ENCODE peak calls at places on chromosomes 16 and 17, in seven cellular contexts. B is RWPE2; D is uterus; I is CD8-positive, alpha-beta T cell; Q is AG04450; T is thoracic aorta; H is fibroblast of mammary gland. J is an unnamed sample.

GRCh38 chr17:71163121-71163812 is 957.6 kb upstream of the SOX9 start:
- DNase-seq in H (no peak), B (no peak), I (no peak), T (no peak), D (no peak), Q (no peak), J (no peak)

GRCh38 chr16:19876501-19877059 is 8.1 kb downstream of the GPRC5B start:
- DNase-seq in D (no peak), H (no peak), Q (no peak), I (no peak), T (no peak), B (no peak), J (no peak)

GRCh38 chr16:50796829-50797228 is 54.9 kb downstream of the CYLD start:
- DNase-seq in D (no peak), H (no peak), T (no peak), Q (no peak), B (no peak), I (no peak), J (no peak)

GRCh38 chr17:11953924-11954323 is 43.4 kb downstream of the ZNF18 start:
- DNase-seq in H (no peak), Q (no peak), B (no peak), I (no peak), T (no peak), D (no peak), J (no peak)

GRCh38 chr16:3183445-3184139 is 4.4 kb upstream of the OR1F1 start:
- DNase-seq in B (no peak), T (no peak), H (no peak), Q (no peak), I (no peak), D (no peak), J (no peak)

GRCh38 chr16:28897826-28898225 is 19.5 kb downstream of the ATP2A1 start:
- DNase-seq in I (no peak), B (no peak), Q (no peak), T (no peak), D (no peak), H (no peak), J (no peak)

GRCh38 chr17:7443499-7444485 is 1.1 kb upstream of the CHRNB1 start:
- DNase-seq in D (no peak), B (no peak), Q (no peak), T (no peak), I (no peak), H (peak), J (no peak)

GRCh38 chr16:78877114-78877513 is 723.4 kb downstream of the MAF start:
- DNase-seq in Q (no peak), B (no peak), H (no peak), T (no peak), D (no peak), I (no peak), J (no peak)

GRCh38 chr17:732788-733720 is 658 bp downstream of the TLCD3A start:
- DNase-seq in I (peak), B (no peak), H (peak), T (no peak), D (peak), Q (no peak), J (no peak)

GRCh38 chr17:74125160-74125559 is 78.3 kb upstream of the RPL38 start:
- DNase-seq in H (no peak), D (no peak), B (no peak), Q (no peak), I (no peak), T (no peak), J (no peak)

GRCh38 chr17:50037321-50038107 is 18.4 kb upstream of the ITGA3 start:
- DNase-seq in D (peak), I (no peak), B (no peak), H (peak), Q (no peak), T (peak), J (no peak)

GRCh38 chr17:72624652-72625051 is 467.8 kb downstream of the SLC39A11 start:
- DNase-seq in B (no peak), T (no peak), D (no peak), Q (no peak), H (no peak), I (no peak), J (no peak)

GRCh38 chr16:27475561-27475960 is 73.6 kb downstream of the IL21R start:
- DNase-seq in Q (peak), B (no peak), T (no peak), H (peak), I (no peak), D (no peak), J (peak)

GRCh38 chr17:1573932-1574696 is 11.5 kb upstream of the PITPNA start:
- DNase-seq in I (peak), Q (peak), B (peak), D (peak), T (peak), H (peak), J (no peak)

GRCh38 chr17:35577826-35578194 is 561 bp downstream of the PEX12 start:
- DNase-seq in T (no peak), Q (no peak), I (no peak), H (peak), D (no peak), B (no peak), J (no peak)

GRCh38 chr17:70855401-70856054 is 686.2 kb downstream of the KCNJ2 start:
- DNase-seq in I (no peak), Q (peak), D (no peak), T (no peak), B (no peak), H (peak), J (no peak)

DNA sequence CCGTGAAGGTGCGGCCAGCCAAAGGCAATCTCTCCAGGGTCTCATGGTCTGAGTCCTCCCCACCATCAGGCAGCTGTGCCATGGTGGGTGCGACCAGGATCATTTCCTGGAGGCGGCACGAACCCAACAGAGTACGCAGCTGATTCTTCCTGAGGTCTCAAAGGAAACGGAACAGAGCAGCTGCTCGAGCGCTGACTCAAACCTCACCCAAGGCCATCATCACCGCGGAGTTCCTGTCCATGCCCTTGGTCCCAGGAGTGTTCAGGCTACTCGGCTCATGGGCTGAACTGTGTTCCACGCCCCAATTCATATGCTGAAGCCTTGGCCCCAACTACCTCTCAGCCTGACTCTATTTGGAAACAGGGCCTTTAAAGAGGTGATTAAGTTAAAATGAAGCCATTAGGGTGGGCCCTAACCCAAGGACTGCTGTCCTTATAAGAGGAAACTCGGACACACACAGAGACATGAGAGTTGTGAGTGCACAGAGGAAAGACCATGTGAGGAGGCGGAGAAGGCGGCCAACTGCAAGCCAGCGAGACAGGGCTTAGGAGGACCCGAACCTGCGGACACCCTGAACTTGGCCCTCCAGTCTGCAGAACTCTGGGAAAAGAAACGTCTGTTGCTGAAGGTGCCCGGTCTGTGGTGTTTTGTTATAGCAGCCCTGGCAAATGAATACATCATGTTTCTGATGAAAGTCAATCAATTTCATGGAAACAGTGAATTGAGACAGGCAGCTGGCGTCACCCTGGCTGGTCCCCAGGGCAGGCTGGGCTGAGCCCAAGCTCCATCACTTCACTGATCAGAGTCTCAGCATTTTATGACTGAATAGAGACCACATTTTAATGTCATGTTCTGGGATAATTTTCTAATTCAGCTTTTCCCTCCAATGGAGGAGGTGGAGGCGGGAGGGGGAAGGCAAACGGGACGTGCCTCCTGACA is 13.7 kb downstream of the MXRA7 start:
- DNase-seq in T (no peak), Q (no peak), I (no peak), B (no peak), D (no peak), H (peak), J (no peak)
- H3K4me3 ChIP-seq in T (peak), Q (no peak), I (no peak), B (no peak), D (no peak), H (no peak), J (no peak)

DNA sequence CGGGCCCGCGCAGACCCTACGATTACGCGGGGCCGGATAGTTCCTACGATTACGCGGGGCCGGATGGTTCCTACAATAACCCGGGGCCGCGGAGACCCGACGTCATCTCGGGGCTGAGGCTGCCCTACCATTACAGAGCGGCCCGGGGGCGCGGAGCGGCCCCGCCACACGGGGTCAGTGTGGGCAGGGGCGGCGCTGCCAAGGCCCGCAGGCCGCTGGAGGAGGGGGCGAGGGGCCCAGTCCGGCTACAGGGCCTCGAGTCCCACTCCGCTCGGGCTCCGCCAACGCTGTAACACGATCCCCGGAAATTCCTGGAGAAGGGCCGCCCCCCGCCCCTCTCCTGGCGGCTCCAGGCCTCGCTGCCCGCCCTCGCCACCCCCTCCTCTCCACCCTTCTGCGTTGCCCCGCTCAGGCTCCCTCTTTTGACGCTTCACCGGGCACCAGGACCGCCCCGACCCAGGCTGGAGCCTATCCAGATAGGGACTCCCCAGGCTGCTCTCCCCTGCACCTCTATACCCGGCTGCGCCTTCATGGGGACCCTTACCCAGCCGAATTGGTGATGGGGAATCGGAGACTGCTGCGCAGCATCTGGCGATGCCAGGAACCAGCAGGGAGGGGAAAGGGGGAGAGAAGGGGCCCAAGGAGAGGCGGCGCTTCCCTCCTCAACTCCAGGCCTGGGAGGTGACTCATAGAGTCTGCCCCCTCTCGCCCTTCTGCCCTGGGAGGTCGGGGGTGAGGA is at the start of gene RAB34:
- DNase-seq in I (peak), T (peak), B (peak), Q (peak), D (peak), H (peak), J (no peak)
- TF ChIP-seq CTCF in I (no peak), T (peak), B (peak), Q (peak), D (peak), H (no peak), J (peak)

GRCh38 chr16:66438536-66438935 is 11.4 kb downstream of the BEAN1 start:
- DNase-seq in D (no peak), T (no peak), Q (no peak), B (no peak), H (no peak), I (no peak), J (no peak)

GRCh38 chr16:66437391-66437945 is 10.4 kb downstream of the BEAN1 start:
- DNase-seq in T (no peak), I (no peak), B (no peak), D (no peak), Q (no peak), H (no peak), J (no peak)

GRCh38 chr16:66440271-66440802 is 13.2 kb downstream of the BEAN1 start:
- DNase-seq in I (no peak), Q (no peak), D (no peak), H (no peak), T (no peak), B (no peak), J (no peak)

GRCh38 chr16:66440970-66441369 is 13.9 kb downstream of the BEAN1 start:
- DNase-seq in H (no peak), D (no peak), I (no peak), B (no peak), T (no peak), Q (no peak), J (no peak)

DNA sequence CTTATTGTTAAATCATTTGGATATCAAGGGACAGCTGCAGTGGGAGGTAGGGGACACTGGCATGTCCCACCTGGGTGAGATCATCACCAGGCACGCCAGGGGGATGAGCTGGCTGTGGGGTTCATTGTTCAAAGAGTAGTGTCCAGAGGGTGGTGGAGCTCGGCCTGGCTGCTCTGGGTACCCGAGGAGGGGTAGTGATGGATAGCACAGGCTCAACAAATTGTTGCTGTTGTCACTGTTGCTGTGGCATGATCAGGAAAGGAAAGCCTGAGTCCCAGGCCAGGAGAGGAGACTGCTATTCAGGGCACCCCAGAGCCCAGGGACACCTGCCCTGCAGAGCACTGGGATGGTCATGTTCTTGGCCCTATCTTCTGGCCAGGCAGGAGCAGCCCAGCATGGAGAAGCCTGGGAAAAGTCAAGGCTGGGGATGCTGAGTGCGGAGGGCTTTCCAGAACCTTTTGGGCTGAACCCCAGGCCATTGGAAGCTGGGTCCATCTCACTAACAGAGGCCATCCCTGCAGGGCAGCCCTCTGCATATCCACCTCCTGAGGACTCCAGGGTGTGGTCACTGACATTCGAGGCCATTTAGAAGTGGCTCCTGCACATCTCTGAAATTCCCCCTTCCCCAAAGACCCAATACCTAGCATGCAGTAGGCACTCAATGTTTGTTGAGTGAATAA is 12.1 kb downstream of the BEAN1 start:
- DNase-seq in D (no peak), B (no peak), I (no peak), H (no peak), T (no peak), Q (no peak), J (no peak)
- H3K4me3 ChIP-seq in D (no peak), B (no peak), I (no peak), H (no peak), T (no peak), Q (no peak), J (no peak)

GRCh38 chr16:86680137-86680536 is 101.8 kb downstream of the FOXL1 start:
- DNase-seq in D (no peak), T (no peak), Q (peak), B (no peak), I (no peak), H (peak), J (peak)
- TF ChIP-seq CTCF in D (no peak), T (no peak), Q (no peak), B (no peak), I (no peak), H (no peak), J (no peak)

DNA sequence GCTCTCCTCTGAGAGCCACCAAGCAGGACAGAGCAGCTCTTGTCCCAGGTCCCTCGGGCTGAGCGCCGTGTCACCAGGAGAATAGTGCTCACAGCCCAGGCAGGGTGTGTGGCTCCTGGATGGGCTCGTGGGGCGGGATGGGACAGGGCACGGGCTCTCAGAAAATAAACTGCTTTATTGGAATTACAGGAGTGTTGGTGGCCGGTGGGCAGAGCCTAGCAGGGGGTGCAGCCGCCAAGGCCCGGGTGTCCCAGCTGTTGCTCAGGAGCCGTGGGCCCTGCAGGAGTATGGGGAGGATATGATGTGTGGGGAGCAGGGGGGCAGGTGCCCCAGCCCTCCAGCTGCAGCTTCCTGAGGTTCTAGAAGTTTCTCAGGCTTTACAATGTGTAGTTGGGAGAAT is 17.1 kb downstream of the TELO2 start:
- DNase-seq in H (no peak), I (no peak), T (no peak), D (no peak), Q (no peak), B (no peak), J (no peak)
- H3K4me3 ChIP-seq in H (no peak), I (no peak), T (peak), D (no peak), Q (no peak), B (no peak), J (no peak)

DNA sequence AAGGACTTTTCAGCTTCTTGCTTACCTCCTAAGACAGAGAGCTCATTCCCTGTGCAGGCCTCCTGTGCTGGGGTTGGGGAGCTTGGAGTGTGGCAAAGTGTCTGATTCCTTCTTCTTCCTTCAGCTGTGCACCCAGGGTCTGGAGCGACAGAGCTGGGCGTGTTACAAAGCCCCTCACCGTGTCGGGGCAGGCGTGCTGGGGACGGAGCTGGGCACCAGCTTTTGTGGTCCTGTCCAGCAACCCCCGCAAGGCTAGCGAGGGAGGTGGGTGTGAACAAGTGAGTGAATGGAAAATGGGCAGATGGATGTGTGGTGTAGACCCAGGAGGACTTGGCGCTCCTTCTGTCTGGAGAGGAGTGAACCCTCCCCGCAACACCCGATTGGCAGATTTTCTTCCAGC is 23.7 kb downstream of the SOX8 start:
- DNase-seq in T (no peak), B (no peak), D (no peak), H (no peak), I (no peak), Q (no peak), J (no peak)
- TF ChIP-seq CTCF in T (no peak), B (no peak), D (no peak), H (no peak), I (no peak), Q (no peak), J (no peak)

GRCh38 chr17:45242015-45242414 is 19.9 kb downstream of the SPATA32 start:
- DNase-seq in B (no peak), D (no peak), Q (no peak), H (no peak), I (no peak), T (no peak), J (no peak)
- H3K4me3 ChIP-seq in B (no peak), D (no peak), Q (no peak), H (no peak), I (no peak), T (no peak), J (no peak)

GRCh38 chr16:24957887-24958286 is 57.3 kb downstream of the ARHGAP17 start:
- DNase-seq in H (no peak), Q (no peak), D (no peak), T (no peak), I (no peak), B (no peak), J (no peak)

GRCh38 chr16:24954137-24954536 is 61.0 kb downstream of the ARHGAP17 start:
- DNase-seq in D (no peak), B (no peak), T (no peak), Q (no peak), H (no peak), I (no peak), J (no peak)

GRCh38 chr16:24950275-24950674 is 64.9 kb downstream of the ARHGAP17 start:
- DNase-seq in T (no peak), Q (peak), I (no peak), H (peak), B (no peak), D (no peak), J (peak)

GRCh38 chr16:24953721-24954120 is 61.4 kb downstream of the ARHGAP17 start:
- DNase-seq in T (no peak), H (no peak), I (no peak), Q (no peak), D (no peak), B (no peak), J (no peak)

GRCh38 chr16:24955975-24956731 is 59.0 kb downstream of the ARHGAP17 start:
- DNase-seq in B (no peak), H (no peak), I (no peak), T (no peak), D (no peak), Q (no peak), J (no peak)
- TF ChIP-seq CTCF in B (no peak), H (no peak), I (no peak), T (no peak), D (no peak), Q (no peak), J (no peak)

GRCh38 chr17:40560592-40561293 is 4.5 kb downstream of the CCR7 start:
- DNase-seq in H (peak), B (no peak), Q (no peak), I (peak), D (peak), T (no peak), J (no peak)
- H3K4me3 ChIP-seq in H (no peak), B (no peak), Q (no peak), I (peak), D (no peak), T (peak), J (no peak)

GRCh38 chr16:58249388-58249779 is 45.4 kb downstream of the PRSS54 start:
- DNase-seq in B (no peak), D (no peak), T (no peak), I (no peak), H (no peak), Q (no peak), J (no peak)

DNA sequence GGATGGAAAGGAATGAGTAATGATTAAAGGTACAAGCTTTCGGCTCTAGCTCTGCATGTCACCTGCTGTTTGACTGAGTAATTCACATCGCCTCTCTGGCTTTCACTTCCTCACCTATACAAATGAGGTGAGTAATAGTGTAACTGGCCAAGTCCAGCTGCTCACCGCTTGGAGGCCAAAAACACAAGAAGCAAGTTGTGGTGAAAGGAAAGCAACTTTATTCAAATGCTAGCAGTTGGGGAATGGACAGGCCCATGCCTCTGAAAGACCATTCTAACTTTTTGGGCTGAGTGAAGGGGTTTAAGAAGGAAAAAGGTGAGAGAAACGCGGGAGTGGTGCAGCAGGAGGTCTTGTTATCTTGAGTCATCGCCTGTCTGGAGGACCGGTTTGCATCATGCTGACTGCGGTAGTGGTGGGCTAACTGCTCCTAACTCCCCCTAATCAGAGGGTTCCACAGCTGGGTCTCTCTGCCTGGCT is 45.7 kb upstream of the CSNK2A2 start:
- DNase-seq in I (no peak), T (no peak), H (no peak), Q (no peak), D (no peak), B (no peak), J (no peak)
- TF ChIP-seq CTCF in I (no peak), T (no peak), H (no peak), Q (no peak), D (no peak), B (no peak), J (no peak)